ENCODE peak calls at places on chromosome 20, in five cellular contexts. One of them, this sample, is unnamed.

GRCh38 chr20:9100721-9101120 is 31.8 kb downstream of the PLCB4 start:
- DNase-seq in cardiac muscle cell: no peak
- DNase-seq in thoracic aorta: no peak
- DNase-seq in MCF 10A: no peak
- DNase-seq in AG04450: no peak
- DNase-seq in this sample: no peak

GRCh38 chr20:43389839-43390626 is 67.7 kb upstream of the SRSF6 start:
- DNase-seq in cardiac muscle cell: no peak
- DNase-seq in MCF 10A: no peak
- DNase-seq in AG04450: no peak
- DNase-seq in thoracic aorta: no peak
- DNase-seq in this sample: no peak

GRCh38 chr20:44395183-44395962 is 39.9 kb downstream of the HNF4A start:
- DNase-seq in AG04450: no peak
- DNase-seq in MCF 10A: no peak
- DNase-seq in thoracic aorta: no peak
- DNase-seq in cardiac muscle cell: no peak
- DNase-seq in this sample: no peak

GRCh38 chr20:16575390-16576140 is 2.3 kb upstream of the KIF16B start:
- DNase-seq in thoracic aorta: no peak
- DNase-seq in AG04450: no peak
- DNase-seq in cardiac muscle cell: no peak
- DNase-seq in MCF 10A: no peak
- DNase-seq in this sample: no peak

GRCh38 chr20:419556-420168 is 11.6 kb downstream of the RBCK1 start:
- DNase-seq in cardiac muscle cell: no peak
- DNase-seq in thoracic aorta: no peak
- DNase-seq in MCF 10A: no peak
- DNase-seq in AG04450: no peak
- DNase-seq in this sample: no peak

GRCh38 chr20:13419445-13419844 is 198.4 kb downstream of the ISM1 start:
- DNase-seq in MCF 10A: no peak
- DNase-seq in cardiac muscle cell: no peak
- DNase-seq in AG04450: no peak
- DNase-seq in thoracic aorta: no peak
- DNase-seq in this sample: no peak

GRCh38 chr20:56630086-56630493 is 984 bp downstream of the TFAP2C start:
- DNase-seq in cardiac muscle cell: peak
- DNase-seq in AG04450: no peak
- DNase-seq in MCF 10A: peak
- DNase-seq in thoracic aorta: no peak
- DNase-seq in this sample: no peak

GRCh38 chr20:63238491-63239126 is 2.9 kb downstream of the BIRC7 start:
- DNase-seq in thoracic aorta: no peak
- DNase-seq in MCF 10A: no peak
- DNase-seq in AG04450: no peak
- DNase-seq in cardiac muscle cell: no peak
- DNase-seq in this sample: no peak

GRCh38 chr20:64050261-64051032 is 1.0 kb upstream of the SOX18 start:
- DNase-seq in MCF 10A: no peak
- DNase-seq in thoracic aorta: no peak
- DNase-seq in cardiac muscle cell: no peak
- DNase-seq in AG04450: no peak
- DNase-seq in this sample: no peak

GRCh38 chr20:288956-289692 is 1.4 kb downstream of the C20orf96 start:
- DNase-seq in AG04450: no peak
- DNase-seq in cardiac muscle cell: no peak
- DNase-seq in thoracic aorta: no peak
- DNase-seq in MCF 10A: no peak
- DNase-seq in this sample: no peak

GRCh38 chr20:63128367-63128766 is 87.6 kb downstream of the YTHDF1 start:
- DNase-seq in AG04450: no peak
- DNase-seq in MCF 10A: no peak
- DNase-seq in thoracic aorta: no peak
- DNase-seq in cardiac muscle cell: no peak
- DNase-seq in this sample: no peak

GRCh38 chr20:32563311-32564272 is 21.5 kb downstream of the NOL4L start:
- DNase-seq in MCF 10A: no peak
- DNase-seq in cardiac muscle cell: no peak
- DNase-seq in thoracic aorta: no peak
- DNase-seq in AG04450: no peak
- DNase-seq in this sample: no peak

GRCh38 chr20:37670426-37670825 is 23.4 kb upstream of the CTNNBL1 start:
- DNase-seq in thoracic aorta: no peak
- DNase-seq in cardiac muscle cell: no peak
- DNase-seq in MCF 10A: no peak
- DNase-seq in AG04450: no peak
- DNase-seq in this sample: no peak

GRCh38 chr20:32149566-32150170 is 40.2 kb downstream of the TM9SF4 start:
- DNase-seq in cardiac muscle cell: no peak
- DNase-seq in thoracic aorta: no peak
- DNase-seq in AG04450: no peak
- DNase-seq in MCF 10A: no peak
- DNase-seq in this sample: no peak

GRCh38 chr20:47720636-47721427 is 64.4 kb downstream of the SULF2 start:
- DNase-seq in thoracic aorta: no peak
- DNase-seq in AG04450: no peak
- DNase-seq in MCF 10A: no peak
- DNase-seq in cardiac muscle cell: no peak
- DNase-seq in this sample: no peak

GRCh38 chr20:10609726-10610125 is 64.1 kb downstream of the JAG1 start:
- DNase-seq in AG04450: no peak
- DNase-seq in cardiac muscle cell: peak
- DNase-seq in thoracic aorta: no peak
- DNase-seq in MCF 10A: no peak
- DNase-seq in this sample: no peak

GRCh38 chr20:25277051-25277801 is 29.3 kb downstream of the PYGB start:
- DNase-seq in cardiac muscle cell: no peak
- DNase-seq in MCF 10A: no peak
- DNase-seq in AG04450: no peak
- DNase-seq in thoracic aorta: no peak
- DNase-seq in this sample: no peak

GRCh38 chr20:34052414-34052813 is 58.7 kb downstream of the RALY start:
- DNase-seq in thoracic aorta: no peak
- DNase-seq in cardiac muscle cell: no peak
- DNase-seq in MCF 10A: no peak
- DNase-seq in AG04450: no peak
- DNase-seq in this sample: no peak

GRCh38 chr20:48932375-48932941 is 10.9 kb downstream of the ARFGEF2 start:
- DNase-seq in AG04450: no peak
- DNase-seq in MCF 10A: no peak
- DNase-seq in cardiac muscle cell: no peak
- DNase-seq in thoracic aorta: no peak
- DNase-seq in this sample: no peak

GRCh38 chr20:48931527-48932374 is 10.2 kb downstream of the ARFGEF2 start:
- DNase-seq in AG04450: no peak
- DNase-seq in thoracic aorta: no peak
- DNase-seq in MCF 10A: no peak
- DNase-seq in cardiac muscle cell: no peak
- DNase-seq in this sample: no peak

GRCh38 chr20:48930035-48930434 is 8.5 kb downstream of the ARFGEF2 start:
- DNase-seq in MCF 10A: no peak
- DNase-seq in cardiac muscle cell: peak
- DNase-seq in AG04450: no peak
- DNase-seq in thoracic aorta: no peak
- DNase-seq in this sample: no peak

GRCh38 chr20:48930878-48931277 is 9.4 kb downstream of the ARFGEF2 start:
- DNase-seq in AG04450: no peak
- DNase-seq in cardiac muscle cell: no peak
- DNase-seq in thoracic aorta: no peak
- DNase-seq in MCF 10A: no peak
- DNase-seq in this sample: no peak

GRCh38 chr20:48933017-48933766 is 11.7 kb downstream of the ARFGEF2 start:
- DNase-seq in thoracic aorta: no peak
- DNase-seq in MCF 10A: no peak
- DNase-seq in cardiac muscle cell: no peak
- DNase-seq in AG04450: no peak
- DNase-seq in this sample: no peak
- TF ChIP-seq CTCF in thoracic aorta: no peak
- TF ChIP-seq CTCF in MCF 10A: no peak
- TF ChIP-seq CTCF in cardiac muscle cell: no peak
- TF ChIP-seq CTCF in AG04450: no peak
- TF ChIP-seq CTCF in this sample: no peak

GRCh38 chr20:61798632-61799031 is 267.0 kb downstream of the TAF4 start:
- DNase-seq in AG04450: no peak
- DNase-seq in thoracic aorta: no peak
- DNase-seq in cardiac muscle cell: no peak
- DNase-seq in MCF 10A: no peak
- DNase-seq in this sample: no peak

GRCh38 chr20:61797971-61798411 is 267.7 kb downstream of the TAF4 start:
- DNase-seq in MCF 10A: no peak
- DNase-seq in thoracic aorta: no peak
- DNase-seq in cardiac muscle cell: no peak
- DNase-seq in AG04450: no peak
- DNase-seq in this sample: no peak

GRCh38 chr20:61799928-61800327 is 265.8 kb downstream of the TAF4 start:
- DNase-seq in AG04450: no peak
- DNase-seq in thoracic aorta: no peak
- DNase-seq in cardiac muscle cell: no peak
- DNase-seq in MCF 10A: no peak
- DNase-seq in this sample: no peak

GRCh38 chr20:61800359-61801064 is 265.2 kb downstream of the TAF4 start:
- DNase-seq in thoracic aorta: no peak
- DNase-seq in AG04450: no peak
- DNase-seq in cardiac muscle cell: no peak
- DNase-seq in MCF 10A: no peak
- DNase-seq in this sample: no peak

GRCh38 chr20:61799394-61799923 is 266.2 kb downstream of the TAF4 start:
- DNase-seq in MCF 10A: no peak
- DNase-seq in AG04450: no peak
- DNase-seq in cardiac muscle cell: no peak
- DNase-seq in thoracic aorta: no peak
- DNase-seq in this sample: no peak
- TF ChIP-seq CTCF in MCF 10A: no peak
- TF ChIP-seq CTCF in AG04450: no peak
- TF ChIP-seq CTCF in cardiac muscle cell: no peak
- TF ChIP-seq CTCF in thoracic aorta: no peak
- TF ChIP-seq CTCF in this sample: no peak

GRCh38 chr20:60073504-60073903 is 115.3 kb downstream of the CDH26 start:
- DNase-seq in AG04450: no peak
- DNase-seq in thoracic aorta: no peak
- DNase-seq in cardiac muscle cell: no peak
- DNase-seq in MCF 10A: no peak
- DNase-seq in this sample: no peak

GRCh38 chr20:60080401-60080800 is 122.2 kb downstream of the CDH26 start:
- DNase-seq in MCF 10A: no peak
- DNase-seq in AG04450: no peak
- DNase-seq in thoracic aorta: no peak
- DNase-seq in cardiac muscle cell: no peak
- DNase-seq in this sample: no peak

GRCh38 chr20:60073086-60073485 is 114.9 kb downstream of the CDH26 start:
- DNase-seq in AG04450: no peak
- DNase-seq in thoracic aorta: no peak
- DNase-seq in MCF 10A: no peak
- DNase-seq in cardiac muscle cell: no peak
- DNase-seq in this sample: no peak

GRCh38 chr20:60074276-60074675 is 116.1 kb downstream of the CDH26 start:
- DNase-seq in AG04450: no peak
- DNase-seq in cardiac muscle cell: no peak
- DNase-seq in MCF 10A: no peak
- DNase-seq in thoracic aorta: no peak
- DNase-seq in this sample: no peak

GRCh38 chr20:60078351-60079250 is 120.4 kb downstream of the CDH26 start:
- DNase-seq in thoracic aorta: no peak
- DNase-seq in AG04450: no peak
- DNase-seq in cardiac muscle cell: no peak
- DNase-seq in MCF 10A: peak
- DNase-seq in this sample: no peak
- TF ChIP-seq CTCF in thoracic aorta: no peak
- TF ChIP-seq CTCF in AG04450: no peak
- TF ChIP-seq CTCF in cardiac muscle cell: no peak
- TF ChIP-seq CTCF in MCF 10A: no peak
- TF ChIP-seq CTCF in this sample: no peak

GRCh38 chr20:58825450-58825849 is 25.3 kb downstream of the GNAS-AS1 start:
- DNase-seq in cardiac muscle cell: no peak
- DNase-seq in AG04450: no peak
- DNase-seq in MCF 10A: no peak
- DNase-seq in thoracic aorta: no peak
- DNase-seq in this sample: no peak

GRCh38 chr20:58824843-58825242 is 25.9 kb downstream of the GNAS-AS1 start:
- DNase-seq in cardiac muscle cell: no peak
- DNase-seq in MCF 10A: no peak
- DNase-seq in AG04450: no peak
- DNase-seq in thoracic aorta: no peak
- DNase-seq in this sample: no peak

GRCh38 chr20:58822748-58823730 is 27.7 kb downstream of the GNAS-AS1 start:
- DNase-seq in MCF 10A: no peak
- DNase-seq in AG04450: no peak
- DNase-seq in cardiac muscle cell: no peak
- DNase-seq in thoracic aorta: no peak
- DNase-seq in this sample: no peak

GRCh38 chr20:58819921-58820320 is 30.8 kb downstream of the GNAS-AS1 start:
- DNase-seq in thoracic aorta: no peak
- DNase-seq in cardiac muscle cell: no peak
- DNase-seq in AG04450: no peak
- DNase-seq in MCF 10A: no peak
- DNase-seq in this sample: no peak

DNA sequence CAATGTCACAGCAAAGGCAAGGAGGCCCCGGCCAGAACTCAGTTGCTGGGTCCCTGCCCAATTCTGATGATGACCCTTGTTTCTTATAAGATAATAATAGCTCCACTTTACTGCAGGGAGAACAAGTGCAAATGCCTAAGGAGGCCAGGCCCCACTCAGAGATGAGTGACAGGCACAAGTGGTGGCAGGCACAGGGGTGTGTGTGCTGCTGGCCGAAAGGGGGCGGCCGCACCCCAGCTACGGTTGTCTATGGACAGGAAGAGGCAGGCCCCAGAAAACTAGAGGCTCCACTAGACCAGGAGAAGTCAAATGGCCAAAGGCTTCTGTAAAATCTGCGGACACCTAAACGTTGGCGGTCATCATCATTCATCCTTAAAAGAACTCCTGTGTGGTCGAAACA is 28.5 kb downstream of the GNAS-AS1 start:
- DNase-seq in thoracic aorta: no peak
- DNase-seq in cardiac muscle cell: no peak
- DNase-seq in AG04450: no peak
- DNase-seq in MCF 10A: no peak
- DNase-seq in this sample: no peak
- TF ChIP-seq CTCF in thoracic aorta: no peak
- TF ChIP-seq CTCF in cardiac muscle cell: no peak
- TF ChIP-seq CTCF in AG04450: no peak
- TF ChIP-seq CTCF in MCF 10A: no peak
- TF ChIP-seq CTCF in this sample: no peak